ENCODE peak calls at places on chromosomes 4 and X, in nine cellular contexts. One of them, this sample, is unnamed.

GRCh38 chr4:189035654-189036053 is 896.4 kb downstream of the TRIML1 start:
- DNase-seq in gastrocnemius medialis: no peak
- DNase-seq in A549: no peak
- DNase-seq in NB4: no peak
- DNase-seq in HCT116: no peak
- DNase-seq in GM12878: no peak
- DNase-seq in lower leg skin: no peak
- DNase-seq in adrenal gland: no peak
- DNase-seq in heart left ventricle: no peak
- DNase-seq in this sample: no peak

GRCh38 chr4:138845051-138845450 is 170.5 kb upstream of the NOCT start:
- DNase-seq in gastrocnemius medialis: no peak
- DNase-seq in A549: no peak
- DNase-seq in NB4: no peak
- DNase-seq in HCT116: no peak
- DNase-seq in GM12878: no peak
- DNase-seq in lower leg skin: no peak
- DNase-seq in adrenal gland: no peak
- DNase-seq in heart left ventricle: no peak
- DNase-seq in this sample: no peak

GRCh38 chr4:76296421-76296820 is 10.1 kb upstream of the STBD1 start:
- DNase-seq in gastrocnemius medialis: no peak
- DNase-seq in A549: no peak
- DNase-seq in NB4: peak; percentile 48
- DNase-seq in HCT116: no peak
- DNase-seq in GM12878: no peak
- DNase-seq in lower leg skin: no peak
- DNase-seq in adrenal gland: no peak
- DNase-seq in heart left ventricle: no peak
- DNase-seq in this sample: no peak

GRCh38 chrX:7132335-7133035 is 15.0 kb upstream of the STS start:
- DNase-seq in gastrocnemius medialis: no peak
- DNase-seq in A549: peak; percentile 90
- DNase-seq in NB4: peak; percentile 46
- DNase-seq in HCT116: peak; percentile 56
- DNase-seq in GM12878: no peak
- DNase-seq in lower leg skin: peak; percentile 41
- DNase-seq in adrenal gland: peak; percentile 21
- DNase-seq in heart left ventricle: no peak
- DNase-seq in this sample: peak; percentile 75

GRCh38 chr4:74628808-74629616 is 165.3 kb downstream of the BTC start:
- DNase-seq in gastrocnemius medialis: no peak
- DNase-seq in A549: no peak
- DNase-seq in NB4: peak; percentile 77
- DNase-seq in HCT116: no peak
- DNase-seq in GM12878: no peak
- DNase-seq in lower leg skin: no peak
- DNase-seq in adrenal gland: no peak
- DNase-seq in heart left ventricle: no peak
- DNase-seq in this sample: peak; percentile 3

GRCh38 chr4:80101768-80102116 is 28.7 kb upstream of the ANTXR2 start:
- DNase-seq in gastrocnemius medialis: no peak
- DNase-seq in A549: no peak
- DNase-seq in NB4: no peak
- DNase-seq in HCT116: no peak
- DNase-seq in GM12878: no peak
- DNase-seq in lower leg skin: no peak
- DNase-seq in adrenal gland: no peak
- DNase-seq in heart left ventricle: no peak
- DNase-seq in this sample: no peak

GRCh38 chr4:188154668-188155423 is 15.6 kb downstream of the TRIML1 start:
- DNase-seq in gastrocnemius medialis: no peak
- DNase-seq in A549: peak; percentile 87
- DNase-seq in NB4: no peak
- DNase-seq in HCT116: no peak
- DNase-seq in GM12878: no peak
- DNase-seq in lower leg skin: no peak
- DNase-seq in adrenal gland: no peak
- DNase-seq in heart left ventricle: no peak
- DNase-seq in this sample: no peak

GRCh38 chrX:122434942-122435341 is 749.1 kb upstream of the GRIA3 start:
- DNase-seq in gastrocnemius medialis: no peak
- DNase-seq in A549: no peak
- DNase-seq in NB4: no peak
- DNase-seq in HCT116: no peak
- DNase-seq in GM12878: no peak
- DNase-seq in lower leg skin: no peak
- DNase-seq in adrenal gland: no peak
- DNase-seq in heart left ventricle: no peak
- DNase-seq in this sample: no peak

GRCh38 chrX:19593684-19594083 is 78.4 kb upstream of the MAP3K15 start:
- DNase-seq in gastrocnemius medialis: no peak
- DNase-seq in A549: peak; percentile 36
- DNase-seq in NB4: peak; percentile 45
- DNase-seq in HCT116: peak; percentile 3
- DNase-seq in GM12878: no peak
- DNase-seq in lower leg skin: no peak
- DNase-seq in adrenal gland: no peak
- DNase-seq in heart left ventricle: no peak
- DNase-seq in this sample: peak; percentile 66

GRCh38 chrX:151922692-151923091 is 10.0 kb downstream of the MAGEA4 start:
- DNase-seq in gastrocnemius medialis: no peak
- DNase-seq in A549: no peak
- DNase-seq in NB4: no peak
- DNase-seq in HCT116: no peak
- DNase-seq in GM12878: no peak
- DNase-seq in lower leg skin: no peak
- DNase-seq in adrenal gland: no peak
- DNase-seq in heart left ventricle: no peak
- DNase-seq in this sample: no peak

GRCh38 chr4:48904101-48904500 is 2.5 kb downstream of the OCIAD2 start:
- DNase-seq in gastrocnemius medialis: no peak
- DNase-seq in A549: no peak
- DNase-seq in NB4: no peak
- DNase-seq in HCT116: no peak
- DNase-seq in GM12878: no peak
- DNase-seq in lower leg skin: no peak
- DNase-seq in adrenal gland: no peak
- DNase-seq in heart left ventricle: no peak
- DNase-seq in this sample: no peak

GRCh38 chrX:56788717-56789122 is 59.7 kb downstream of the NBDY start:
- DNase-seq in gastrocnemius medialis: peak; percentile 27
- DNase-seq in A549: no peak
- DNase-seq in NB4: peak; percentile 79
- DNase-seq in HCT116: no peak
- DNase-seq in GM12878: no peak
- DNase-seq in lower leg skin: no peak
- DNase-seq in adrenal gland: peak; percentile 74
- DNase-seq in heart left ventricle: no peak
- DNase-seq in this sample: peak; percentile 54

GRCh38 chr4:26936284-26937065 is 75.8 kb downstream of the STIM2 start:
- DNase-seq in gastrocnemius medialis: no peak
- DNase-seq in A549: peak; percentile 13
- DNase-seq in NB4: peak; percentile 39
- DNase-seq in HCT116: no peak
- DNase-seq in GM12878: no peak
- DNase-seq in lower leg skin: no peak
- DNase-seq in adrenal gland: peak; percentile 72
- DNase-seq in heart left ventricle: no peak
- DNase-seq in this sample: peak; percentile 19

GRCh38 chrX:133645251-133645650 is 230.0 kb upstream of the GPC4 start:
- DNase-seq in gastrocnemius medialis: no peak
- DNase-seq in A549: no peak
- DNase-seq in NB4: no peak
- DNase-seq in HCT116: no peak
- DNase-seq in GM12878: no peak
- DNase-seq in lower leg skin: no peak
- DNase-seq in adrenal gland: no peak
- DNase-seq in heart left ventricle: peak; percentile 17
- DNase-seq in this sample: no peak

DNA sequence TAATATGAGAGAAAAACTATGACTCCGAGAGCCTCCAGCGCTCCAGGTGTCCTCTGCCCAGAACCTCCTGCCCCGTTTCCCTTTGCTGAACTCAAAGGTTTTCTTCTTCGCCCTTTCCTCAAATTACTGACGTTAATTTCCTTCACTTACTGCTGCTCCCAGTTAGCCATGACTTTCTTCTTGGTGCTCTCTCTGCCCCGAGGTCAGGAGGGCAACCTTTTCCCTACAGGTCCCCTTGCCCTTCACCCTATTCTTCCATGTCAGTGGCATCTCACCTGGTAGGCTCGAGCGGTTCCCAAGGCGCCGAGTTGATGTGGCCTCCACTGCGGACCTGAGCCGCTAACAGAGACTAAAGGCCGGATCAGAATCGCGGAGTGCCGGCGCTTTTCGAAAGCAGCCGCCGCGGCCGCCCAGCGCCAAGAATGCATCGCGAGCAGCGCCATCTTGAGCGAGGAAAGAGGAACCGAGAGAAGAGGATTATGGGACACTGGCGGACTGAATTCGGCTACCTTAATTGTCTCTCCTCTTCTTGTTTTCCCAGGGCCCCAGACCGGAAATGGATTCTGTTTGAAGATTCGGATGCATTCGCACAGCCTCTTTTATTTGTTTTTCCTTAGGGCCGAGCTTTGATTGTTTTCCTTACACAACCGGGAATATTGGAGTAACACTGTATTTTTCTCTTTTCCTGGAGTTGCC is at the start of gene ABCB7:
- DNase-seq in gastrocnemius medialis: peak; percentile 32
- DNase-seq in A549: peak; percentile 79
- DNase-seq in NB4: peak; percentile 82
- DNase-seq in HCT116: peak; percentile 35
- DNase-seq in GM12878: peak; percentile 34
- DNase-seq in lower leg skin: peak; percentile 46
- DNase-seq in adrenal gland: peak; percentile 66
- DNase-seq in heart left ventricle: peak; percentile 76
- DNase-seq in this sample: peak; percentile 84
- TF ChIP-seq POLR2A in gastrocnemius medialis: no peak
- TF ChIP-seq POLR2A in A549: peak; percentile 35
- TF ChIP-seq POLR2A in NB4: peak; percentile 32
- TF ChIP-seq POLR2A in HCT116: peak; percentile 44
- TF ChIP-seq POLR2A in GM12878: peak; percentile 84
- TF ChIP-seq POLR2A in lower leg skin: no peak
- TF ChIP-seq POLR2A in adrenal gland: peak; percentile 37
- TF ChIP-seq POLR2A in heart left ventricle: no peak
- TF ChIP-seq POLR2A in this sample: peak; percentile 69

GRCh38 chr4:73069338-73070071 is at the start of gene COX18:
- DNase-seq in gastrocnemius medialis: peak; percentile 95
- DNase-seq in A549: peak; percentile 97
- DNase-seq in NB4: peak; percentile 98
- DNase-seq in HCT116: peak; percentile 97
- DNase-seq in GM12878: peak; percentile 97
- DNase-seq in lower leg skin: peak; percentile 97
- DNase-seq in adrenal gland: peak; percentile 99
- DNase-seq in heart left ventricle: peak; percentile 98
- DNase-seq in this sample: peak; percentile 99
- TF ChIP-seq POLR2A in gastrocnemius medialis: peak; percentile 81
- TF ChIP-seq POLR2A in A549: peak; percentile 76
- TF ChIP-seq POLR2A in NB4: peak; percentile 84
- TF ChIP-seq POLR2A in HCT116: peak; percentile 95
- TF ChIP-seq POLR2A in GM12878: peak; percentile 91
- TF ChIP-seq POLR2A in lower leg skin: no peak
- TF ChIP-seq POLR2A in adrenal gland: peak; percentile 98
- TF ChIP-seq POLR2A in heart left ventricle: no peak
- TF ChIP-seq POLR2A in this sample: peak; percentile 99

GRCh38 chr4:174259580-174259979 is 23.9 kb downstream of the FBXO8 start:
- DNase-seq in gastrocnemius medialis: no peak
- DNase-seq in A549: peak; percentile 11
- DNase-seq in NB4: no peak
- DNase-seq in HCT116: no peak
- DNase-seq in GM12878: no peak
- DNase-seq in lower leg skin: no peak
- DNase-seq in adrenal gland: no peak
- DNase-seq in heart left ventricle: no peak
- DNase-seq in this sample: no peak
- TF ChIP-seq POLR2A in gastrocnemius medialis: no peak
- TF ChIP-seq POLR2A in A549: no peak
- TF ChIP-seq POLR2A in NB4: no peak
- TF ChIP-seq POLR2A in HCT116: no peak
- TF ChIP-seq POLR2A in GM12878: no peak
- TF ChIP-seq POLR2A in lower leg skin: no peak
- TF ChIP-seq POLR2A in adrenal gland: no peak
- TF ChIP-seq POLR2A in heart left ventricle: no peak
- TF ChIP-seq POLR2A in this sample: no peak

GRCh38 chr4:763922-764321 is 58.3 kb downstream of the PCGF3 start:
- DNase-seq in gastrocnemius medialis: no peak
- DNase-seq in A549: no peak
- DNase-seq in NB4: no peak
- DNase-seq in HCT116: no peak
- DNase-seq in GM12878: no peak
- DNase-seq in lower leg skin: no peak
- DNase-seq in adrenal gland: peak; percentile 24
- DNase-seq in heart left ventricle: no peak
- DNase-seq in this sample: no peak

GRCh38 chr4:766152-766515 is 59.8 kb downstream of the CPLX1 start:
- DNase-seq in gastrocnemius medialis: no peak
- DNase-seq in A549: peak; percentile 29
- DNase-seq in NB4: peak; percentile 41
- DNase-seq in HCT116: no peak
- DNase-seq in GM12878: no peak
- DNase-seq in lower leg skin: no peak
- DNase-seq in adrenal gland: peak; percentile 81
- DNase-seq in heart left ventricle: no peak
- DNase-seq in this sample: no peak

GRCh38 chr4:762211-763190 is 56.9 kb downstream of the PCGF3 start:
- DNase-seq in gastrocnemius medialis: no peak
- DNase-seq in A549: peak; percentile 20
- DNase-seq in NB4: peak; percentile 54
- DNase-seq in HCT116: no peak
- DNase-seq in GM12878: no peak
- DNase-seq in lower leg skin: no peak
- DNase-seq in adrenal gland: peak; percentile 43
- DNase-seq in heart left ventricle: no peak
- DNase-seq in this sample: no peak

GRCh38 chr4:763191-763810 is 57.7 kb downstream of the PCGF3 start:
- DNase-seq in gastrocnemius medialis: no peak
- DNase-seq in A549: no peak
- DNase-seq in NB4: no peak
- DNase-seq in HCT116: no peak
- DNase-seq in GM12878: no peak
- DNase-seq in lower leg skin: no peak
- DNase-seq in adrenal gland: peak; percentile 24
- DNase-seq in heart left ventricle: no peak
- DNase-seq in this sample: no peak

DNA sequence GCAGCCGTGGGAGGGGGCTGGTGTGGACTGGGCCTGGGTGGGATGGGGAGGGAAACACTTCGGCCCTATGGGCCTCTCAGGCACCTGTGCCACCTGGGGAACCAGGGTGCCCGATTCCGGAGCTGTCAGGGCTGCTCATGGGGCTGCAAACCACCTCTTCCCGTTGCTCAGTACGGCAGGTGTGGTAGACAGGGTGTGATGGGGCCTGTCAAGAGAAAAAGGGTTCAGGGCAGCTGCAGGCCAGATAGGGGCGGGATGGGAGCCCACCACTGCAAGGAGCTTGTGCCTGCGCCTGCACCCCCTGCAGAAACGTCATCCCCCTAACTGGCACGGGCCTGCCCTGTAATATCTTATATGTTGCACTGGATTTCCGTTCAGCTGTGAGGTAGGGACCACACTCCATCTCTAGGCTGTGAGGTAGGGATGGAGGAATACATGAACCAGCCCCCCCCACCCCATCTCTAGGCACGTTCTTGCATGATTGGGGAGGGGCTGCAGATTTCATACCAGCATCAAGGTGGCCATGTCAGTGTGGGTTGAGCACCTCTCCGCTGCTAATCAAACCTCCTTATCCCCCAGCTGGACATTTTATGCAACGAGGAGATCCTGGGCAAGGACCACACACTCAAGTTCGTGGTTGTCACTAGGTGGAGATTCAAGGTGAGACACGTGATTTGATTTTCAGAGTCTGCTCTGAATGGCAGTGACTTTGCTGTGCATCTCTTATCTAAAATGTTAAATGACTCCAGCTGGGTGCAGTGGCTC is 59.0 kb downstream of the PCGF3 start:
- DNase-seq in gastrocnemius medialis: no peak
- DNase-seq in A549: no peak
- DNase-seq in NB4: peak; percentile 39
- DNase-seq in HCT116: no peak
- DNase-seq in GM12878: no peak
- DNase-seq in lower leg skin: no peak
- DNase-seq in adrenal gland: no peak
- DNase-seq in heart left ventricle: no peak
- DNase-seq in this sample: no peak
- TF ChIP-seq POLR2A in gastrocnemius medialis: no peak
- TF ChIP-seq POLR2A in A549: no peak
- TF ChIP-seq POLR2A in NB4: peak; percentile 19
- TF ChIP-seq POLR2A in HCT116: no peak
- TF ChIP-seq POLR2A in GM12878: peak; percentile 60
- TF ChIP-seq POLR2A in lower leg skin: no peak
- TF ChIP-seq POLR2A in adrenal gland: no peak
- TF ChIP-seq POLR2A in heart left ventricle: no peak
- TF ChIP-seq POLR2A in this sample: no peak